ENCODE peak calls at places on chromosomes 12 and 14, in eight cellular contexts. V is lower leg skin, C is PC-3, S is AG10803, N is choroid plexus epithelial cell, L is A549, Y is NB4, Z is GM12864. K is an unnamed sample.

GRCh38 chr12:31843399-31844095 is 114.7 kb upstream of the AMN1 start:
- DNase-seq in V (no peak), C (no peak), S (no peak), N (no peak), L (no peak), Y (no peak), Z (no peak), K (no peak)

GRCh38 chr12:48163150-48163747 is 5.9 kb upstream of the ASB8 start:
- DNase-seq in V (no peak), C (no peak), S (no peak), N (no peak), L (no peak), Y (no peak), Z (no peak), K (no peak)

GRCh38 chr12:100017056-100017455 is 32.3 kb upstream of the ANKS1B start:
- DNase-seq in V (no peak), C (peak), S (peak), N (no peak), L (peak), Y (no peak), Z (no peak), K (no peak)

GRCh38 chr14:64442300-64442988 is 22.9 kb upstream of the AKAP5 start:
- DNase-seq in V (no peak), C (no peak), S (no peak), N (no peak), L (no peak), Y (no peak), Z (no peak), K (peak)

GRCh38 chr14:71320734-71321555 is 413.7 kb downstream of the PCNX1 start:
- DNase-seq in V (peak), C (peak), S (peak), N (peak), L (peak), Y (peak), Z (no peak), K (peak)

GRCh38 chr12:127012109-127012508 is 1254.9 kb upstream of the TMEM132C start:
- DNase-seq in V (no peak), C (no peak), S (no peak), N (no peak), L (no peak), Y (no peak), Z (no peak), K (no peak)

GRCh38 chr14:65019944-65020566 is 33.4 kb downstream of the FNTB start:
- DNase-seq in V (peak), C (peak), S (peak), N (peak), L (peak), Y (peak), Z (no peak), K (peak)

GRCh38 chr12:112199136-112199535 is 73.8 kb downstream of the TRAFD1 start:
- DNase-seq in V (no peak), C (no peak), S (no peak), N (peak), L (no peak), Y (no peak), Z (no peak), K (no peak)

GRCh38 chr14:69880051-69880487 is 853 bp downstream of the SMOC1 start:
- DNase-seq in V (no peak), C (no peak), S (no peak), N (peak), L (no peak), Y (no peak), Z (no peak), K (no peak)

GRCh38 chr12:57631566-57632368 is 1.2 kb downstream of the B4GALNT1 start:
- DNase-seq in V (peak), C (no peak), S (no peak), N (no peak), L (no peak), Y (no peak), Z (no peak), K (peak)
- H3K4me3 ChIP-seq in V (no peak), C (peak), S (peak), N (peak), L (peak), Y (no peak), Z (no peak), K (peak)

GRCh38 chr14:61607570-61608244 is 87.6 kb upstream of the HIF1A start:
- DNase-seq in V (no peak), C (no peak), S (no peak), N (no peak), L (no peak), Y (no peak), Z (no peak), K (no peak)
- TF ChIP-seq CTCF in V (no peak), C (no peak), S (peak), N (peak), L (no peak), Y (no peak), Z (peak), K (peak)

GRCh38 chr14:61438036-61438435 is 116.7 kb downstream of the PRKCH start:
- DNase-seq in V (no peak), C (no peak), S (no peak), N (no peak), L (no peak), Y (no peak), Z (no peak), K (no peak)
- H3K4me3 ChIP-seq in V (no peak), C (no peak), S (no peak), N (no peak), L (no peak), Y (no peak), Z (no peak), K (no peak)

GRCh38 chr12:55970775-55971174 is 3.1 kb upstream of the RAB5B start:
- DNase-seq in V (no peak), C (no peak), S (peak), N (peak), L (no peak), Y (peak), Z (no peak), K (peak)

GRCh38 chr12:55972045-55972843 is 1.6 kb upstream of the RAB5B start:
- DNase-seq in V (no peak), C (peak), S (peak), N (peak), L (peak), Y (no peak), Z (no peak), K (peak)

GRCh38 chr12:55974308-55974724 is 438 bp downstream of the RAB5B start:
- DNase-seq in V (no peak), C (peak), S (peak), N (peak), L (peak), Y (peak), Z (no peak), K (peak)

GRCh38 chr12:55972906-55973597 is 826 bp upstream of the RAB5B start:
- DNase-seq in V (no peak), C (no peak), S (peak), N (peak), L (no peak), Y (peak), Z (no peak), K (no peak)

GRCh38 chr12:55973598-55974307 is at the start of gene RAB5B:
- DNase-seq in V (peak), C (peak), S (peak), N (peak), L (peak), Y (peak), Z (peak), K (peak)
- TF ChIP-seq CTCF in V (no peak), C (no peak), S (no peak), N (peak), L (no peak), Y (no peak), Z (no peak), K (peak)

GRCh38 chr14:37587881-37588666 is 7.0 kb downstream of the FOXA1 start:
- DNase-seq in V (no peak), C (peak), S (no peak), N (no peak), L (peak), Y (no peak), Z (no peak), K (no peak)

GRCh38 chr14:37588667-37588955 is 6.4 kb downstream of the FOXA1 start:
- DNase-seq in V (no peak), C (peak), S (no peak), N (no peak), L (no peak), Y (no peak), Z (no peak), K (no peak)

GRCh38 chr14:37585971-37586759 is 8.9 kb downstream of the FOXA1 start:
- DNase-seq in V (no peak), C (peak), S (no peak), N (no peak), L (no peak), Y (no peak), Z (no peak), K (no peak)

GRCh38 chr14:37586783-37587428 is 8.1 kb downstream of the FOXA1 start:
- DNase-seq in V (no peak), C (peak), S (no peak), N (no peak), L (no peak), Y (no peak), Z (no peak), K (no peak)

DNA sequence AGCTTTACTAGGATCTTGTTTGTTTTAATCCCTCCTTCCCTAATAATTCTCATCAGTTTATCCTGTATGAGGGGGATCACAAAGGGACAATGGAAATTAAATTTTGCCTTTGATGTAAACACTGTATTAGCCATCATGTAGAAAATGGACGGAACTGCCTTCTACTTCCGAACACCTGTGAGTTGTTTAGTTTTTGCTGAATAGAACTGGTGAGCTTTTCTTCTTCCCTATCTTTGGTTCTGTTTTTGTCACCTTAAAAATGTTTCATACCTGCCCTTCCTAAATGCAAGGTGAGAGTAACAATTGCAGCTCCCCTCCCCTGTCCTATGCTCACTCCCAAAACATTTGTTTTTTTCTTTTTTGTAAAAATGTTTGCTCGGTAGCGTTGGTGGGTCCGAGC is 7.6 kb downstream of the FOXA1 start:
- DNase-seq in V (no peak), C (no peak), S (no peak), N (no peak), L (no peak), Y (no peak), Z (no peak), K (no peak)
- H3K4me3 ChIP-seq in V (no peak), C (peak), S (no peak), N (no peak), L (peak), Y (no peak), Z (no peak), K (no peak)

DNA sequence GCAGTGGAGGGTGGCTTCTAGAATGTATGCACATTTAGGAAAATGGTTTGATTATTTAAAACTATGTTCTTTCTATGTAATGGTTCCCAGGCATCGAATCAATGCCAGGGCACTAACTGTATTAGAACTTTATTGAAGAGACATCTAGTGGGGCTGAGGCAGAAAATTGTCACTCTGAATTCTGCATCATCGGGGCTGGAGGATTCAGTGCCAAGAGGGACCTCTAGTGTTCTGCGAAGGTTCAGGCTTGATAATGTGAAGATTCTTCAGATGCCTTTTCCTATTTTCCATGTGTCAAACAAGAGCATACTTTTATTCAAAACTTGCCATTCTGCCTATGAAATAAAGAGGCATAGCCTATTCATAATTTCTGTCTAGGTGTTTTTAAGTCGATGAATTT is 146.3 kb downstream of the CAND1 start:
- DNase-seq in V (no peak), C (peak), S (peak), N (peak), L (peak), Y (peak), Z (no peak), K (peak)
- TF ChIP-seq CTCF in V (no peak), C (peak), S (peak), N (peak), L (peak), Y (no peak), Z (peak), K (peak)

GRCh38 chr14:24260026-24260779 is 2.8 kb downstream of the TGM1 start:
- DNase-seq in V (no peak), C (no peak), S (no peak), N (no peak), L (no peak), Y (no peak), Z (no peak), K (no peak)
- H3K4me3 ChIP-seq in V (no peak), C (no peak), S (no peak), N (no peak), L (no peak), Y (no peak), Z (no peak), K (no peak)